ENCODE peak calls at places on chromosomes 2 and 18, in six cellular contexts. One of them, this sample, is unnamed.

GRCh38 chr2:201482543-201482942 is 31.0 kb downstream of the STRADB start:
- DNase-seq in GM12892: no peak
- DNase-seq in iPS DF 6.9: no peak
- DNase-seq in stimulated activated CD4-positive, alpha-beta T cell treated with anti-CD3 and anti-CD28 coated beads, Interleukin-12 subunit alpha, Interleukin-12 subunit beta, amount 100 ng/mL, for 4 hours: no peak
- DNase-seq in RKO: no peak
- DNase-seq in astrocyte of the cerebellum: no peak
- DNase-seq in this sample: no peak

GRCh38 chr2:99420751-99421299 is 69.0 kb downstream of the REV1 start:
- DNase-seq in astrocyte of the cerebellum: peak
- DNase-seq in stimulated activated CD4-positive, alpha-beta T cell treated with anti-CD3 and anti-CD28 coated beads, Interleukin-12 subunit alpha, Interleukin-12 subunit beta, amount 100 ng/mL, for 4 hours: no peak
- DNase-seq in GM12892: no peak
- DNase-seq in RKO: no peak
- DNase-seq in iPS DF 6.9: no peak
- DNase-seq in this sample: no peak

GRCh38 chr2:239324456-239324855 is 76.4 kb downstream of the HDAC4 start:
- DNase-seq in stimulated activated CD4-positive, alpha-beta T cell treated with anti-CD3 and anti-CD28 coated beads, Interleukin-12 subunit alpha, Interleukin-12 subunit beta, amount 100 ng/mL, for 4 hours: no peak
- DNase-seq in RKO: no peak
- DNase-seq in iPS DF 6.9: no peak
- DNase-seq in astrocyte of the cerebellum: no peak
- DNase-seq in GM12892: no peak
- DNase-seq in this sample: no peak

GRCh38 chr2:239027431-239028252 is 179.8 kb downstream of the TWIST2 start:
- DNase-seq in astrocyte of the cerebellum: no peak
- DNase-seq in RKO: no peak
- DNase-seq in iPS DF 6.9: no peak
- DNase-seq in GM12892: no peak
- DNase-seq in stimulated activated CD4-positive, alpha-beta T cell treated with anti-CD3 and anti-CD28 coated beads, Interleukin-12 subunit alpha, Interleukin-12 subunit beta, amount 100 ng/mL, for 4 hours: no peak
- DNase-seq in this sample: no peak

GRCh38 chr18:71130351-71130750 is 841.5 kb downstream of the SOCS6 start:
- DNase-seq in RKO: no peak
- DNase-seq in GM12892: no peak
- DNase-seq in iPS DF 6.9: no peak
- DNase-seq in stimulated activated CD4-positive, alpha-beta T cell treated with anti-CD3 and anti-CD28 coated beads, Interleukin-12 subunit alpha, Interleukin-12 subunit beta, amount 100 ng/mL, for 4 hours: no peak
- DNase-seq in astrocyte of the cerebellum: no peak
- DNase-seq in this sample: no peak

GRCh38 chr2:185145316-185146121 is 547.2 kb downstream of the ZNF804A start:
- DNase-seq in stimulated activated CD4-positive, alpha-beta T cell treated with anti-CD3 and anti-CD28 coated beads, Interleukin-12 subunit alpha, Interleukin-12 subunit beta, amount 100 ng/mL, for 4 hours: no peak
- DNase-seq in RKO: no peak
- DNase-seq in astrocyte of the cerebellum: no peak
- DNase-seq in GM12892: no peak
- DNase-seq in iPS DF 6.9: no peak
- DNase-seq in this sample: no peak

GRCh38 chr2:68662466-68662865 is 19.1 kb downstream of the PROKR1 start:
- DNase-seq in astrocyte of the cerebellum: no peak
- DNase-seq in stimulated activated CD4-positive, alpha-beta T cell treated with anti-CD3 and anti-CD28 coated beads, Interleukin-12 subunit alpha, Interleukin-12 subunit beta, amount 100 ng/mL, for 4 hours: no peak
- DNase-seq in iPS DF 6.9: no peak
- DNase-seq in RKO: no peak
- DNase-seq in GM12892: no peak
- DNase-seq in this sample: peak

GRCh38 chr2:234495076-234495800 is 1.6 kb downstream of the ARL4C start:
- DNase-seq in astrocyte of the cerebellum: no peak
- DNase-seq in GM12892: no peak
- DNase-seq in iPS DF 6.9: no peak
- DNase-seq in stimulated activated CD4-positive, alpha-beta T cell treated with anti-CD3 and anti-CD28 coated beads, Interleukin-12 subunit alpha, Interleukin-12 subunit beta, amount 100 ng/mL, for 4 hours: no peak
- DNase-seq in RKO: no peak
- DNase-seq in this sample: no peak

GRCh38 chr2:226031078-226031937 is 631.8 kb downstream of the NYAP2 start:
- DNase-seq in astrocyte of the cerebellum: peak
- DNase-seq in RKO: no peak
- DNase-seq in GM12892: no peak
- DNase-seq in stimulated activated CD4-positive, alpha-beta T cell treated with anti-CD3 and anti-CD28 coated beads, Interleukin-12 subunit alpha, Interleukin-12 subunit beta, amount 100 ng/mL, for 4 hours: peak
- DNase-seq in iPS DF 6.9: no peak
- DNase-seq in this sample: peak

GRCh38 chr2:26850002-26850431 is 2.1 kb downstream of the DPYSL5 start:
- DNase-seq in RKO: no peak
- DNase-seq in GM12892: no peak
- DNase-seq in iPS DF 6.9: no peak
- DNase-seq in astrocyte of the cerebellum: no peak
- DNase-seq in stimulated activated CD4-positive, alpha-beta T cell treated with anti-CD3 and anti-CD28 coated beads, Interleukin-12 subunit alpha, Interleukin-12 subunit beta, amount 100 ng/mL, for 4 hours: peak
- DNase-seq in this sample: no peak

GRCh38 chr18:35267161-35267651 is 22.8 kb downstream of the ZSCAN30 start:
- DNase-seq in stimulated activated CD4-positive, alpha-beta T cell treated with anti-CD3 and anti-CD28 coated beads, Interleukin-12 subunit alpha, Interleukin-12 subunit beta, amount 100 ng/mL, for 4 hours: peak
- DNase-seq in astrocyte of the cerebellum: no peak
- DNase-seq in iPS DF 6.9: no peak
- DNase-seq in GM12892: no peak
- DNase-seq in RKO: no peak
- DNase-seq in this sample: peak

GRCh38 chr2:11644293-11644692 is 25.7 kb downstream of the NTSR2 start:
- DNase-seq in RKO: no peak
- DNase-seq in stimulated activated CD4-positive, alpha-beta T cell treated with anti-CD3 and anti-CD28 coated beads, Interleukin-12 subunit alpha, Interleukin-12 subunit beta, amount 100 ng/mL, for 4 hours: no peak
- DNase-seq in astrocyte of the cerebellum: no peak
- DNase-seq in GM12892: no peak
- DNase-seq in iPS DF 6.9: no peak
- DNase-seq in this sample: no peak

GRCh38 chr2:181104512-181105121 is 124.2 kb downstream of the UBE2E3 start:
- DNase-seq in iPS DF 6.9: peak
- DNase-seq in GM12892: no peak
- DNase-seq in astrocyte of the cerebellum: peak
- DNase-seq in RKO: peak
- DNase-seq in stimulated activated CD4-positive, alpha-beta T cell treated with anti-CD3 and anti-CD28 coated beads, Interleukin-12 subunit alpha, Interleukin-12 subunit beta, amount 100 ng/mL, for 4 hours: no peak
- DNase-seq in this sample: peak

GRCh38 chr18:34977787-34978532 is 63.3 kb upstream of the MAPRE2 start:
- DNase-seq in RKO: peak
- DNase-seq in stimulated activated CD4-positive, alpha-beta T cell treated with anti-CD3 and anti-CD28 coated beads, Interleukin-12 subunit alpha, Interleukin-12 subunit beta, amount 100 ng/mL, for 4 hours: peak
- DNase-seq in iPS DF 6.9: no peak
- DNase-seq in GM12892: peak
- DNase-seq in astrocyte of the cerebellum: no peak
- DNase-seq in this sample: peak

GRCh38 chr2:64796926-64797325 is 143.2 kb upstream of the SERTAD2 start:
- DNase-seq in GM12892: no peak
- DNase-seq in iPS DF 6.9: no peak
- DNase-seq in RKO: no peak
- DNase-seq in stimulated activated CD4-positive, alpha-beta T cell treated with anti-CD3 and anti-CD28 coated beads, Interleukin-12 subunit alpha, Interleukin-12 subunit beta, amount 100 ng/mL, for 4 hours: no peak
- DNase-seq in astrocyte of the cerebellum: no peak
- DNase-seq in this sample: no peak